ENCODE peak calls at places on chromosome 21, in four cellular contexts. One of them, this sample, is unnamed.

GRCh38 chr21:25658427-25658980 is 19.4 kb downstream of the JAM2 start:
- DNase-seq in tibial artery: no peak
- DNase-seq in fibroblast of the aortic adventitia: no peak
- DNase-seq in foreskin fibroblast: no peak
- DNase-seq in this sample: no peak

GRCh38 chr21:15826147-15826780 is 96.5 kb downstream of the USP25 start:
- DNase-seq in foreskin fibroblast: no peak
- DNase-seq in tibial artery: no peak
- DNase-seq in fibroblast of the aortic adventitia: peak
- DNase-seq in this sample: peak

GRCh38 chr21:35212393-35213127 is 163.5 kb upstream of the RUNX1 start:
- DNase-seq in fibroblast of the aortic adventitia: no peak
- DNase-seq in foreskin fibroblast: peak
- DNase-seq in tibial artery: no peak
- DNase-seq in this sample: peak

GRCh38 chr21:37503848-37504467 is 137.4 kb downstream of the DYRK1A start:
- DNase-seq in fibroblast of the aortic adventitia: peak
- DNase-seq in tibial artery: no peak
- DNase-seq in foreskin fibroblast: peak
- DNase-seq in this sample: peak

GRCh38 chr21:29382029-29382654 is 83.4 kb downstream of the BACH1 start:
- DNase-seq in fibroblast of the aortic adventitia: peak
- DNase-seq in tibial artery: no peak
- DNase-seq in foreskin fibroblast: peak
- DNase-seq in this sample: peak

GRCh38 chr21:44299085-44299457 is 782 bp upstream of the PFKL start:
- DNase-seq in foreskin fibroblast: no peak
- DNase-seq in tibial artery: no peak
- DNase-seq in fibroblast of the aortic adventitia: peak
- DNase-seq in this sample: peak

GRCh38 chr21:17786219-17787181 is 32.7 kb downstream of the C21orf91 start:
- DNase-seq in fibroblast of the aortic adventitia: no peak
- DNase-seq in foreskin fibroblast: no peak
- DNase-seq in tibial artery: no peak
- DNase-seq in this sample: no peak

GRCh38 chr21:39611547-39612190 is 1.1 kb upstream of the B3GALT5 start:
- DNase-seq in tibial artery: no peak
- DNase-seq in fibroblast of the aortic adventitia: no peak
- DNase-seq in foreskin fibroblast: no peak
- DNase-seq in this sample: no peak

GRCh38 chr21:17466166-17466565 is 46.7 kb upstream of the CXADR start:
- DNase-seq in fibroblast of the aortic adventitia: peak
- DNase-seq in foreskin fibroblast: peak
- DNase-seq in tibial artery: no peak
- DNase-seq in this sample: peak

GRCh38 chr21:33835920-33836319 is 79.7 kb downstream of the ATP5PO start:
- DNase-seq in foreskin fibroblast: no peak
- DNase-seq in fibroblast of the aortic adventitia: no peak
- DNase-seq in tibial artery: no peak
- DNase-seq in this sample: no peak

GRCh38 chr21:36839735-36840134 is 126.7 kb downstream of the HLCS start:
- DNase-seq in fibroblast of the aortic adventitia: no peak
- DNase-seq in foreskin fibroblast: no peak
- DNase-seq in tibial artery: no peak
- DNase-seq in this sample: no peak

GRCh38 chr21:14866859-14867560 is 197.8 kb downstream of the NRIP1 start:
- DNase-seq in foreskin fibroblast: no peak
- DNase-seq in tibial artery: no peak
- DNase-seq in fibroblast of the aortic adventitia: no peak
- DNase-seq in this sample: no peak

GRCh38 chr21:37871121-37871862 is 45.0 kb downstream of the KCNJ6 start:
- DNase-seq in fibroblast of the aortic adventitia: peak
- DNase-seq in tibial artery: no peak
- DNase-seq in foreskin fibroblast: peak
- DNase-seq in this sample: peak

GRCh38 chr21:34889537-34890257 is 159.4 kb downstream of the RUNX1 start:
- DNase-seq in tibial artery: peak
- DNase-seq in fibroblast of the aortic adventitia: peak
- DNase-seq in foreskin fibroblast: peak
- DNase-seq in this sample: peak

GRCh38 chr21:38721055-38721454 is 84.7 kb upstream of the ETS2 start:
- DNase-seq in tibial artery: no peak
- DNase-seq in foreskin fibroblast: no peak
- DNase-seq in fibroblast of the aortic adventitia: no peak
- DNase-seq in this sample: no peak

GRCh38 chr21:15210235-15210678 is 145.5 kb upstream of the NRIP1 start:
- DNase-seq in fibroblast of the aortic adventitia: peak
- DNase-seq in foreskin fibroblast: no peak
- DNase-seq in tibial artery: peak
- DNase-seq in this sample: no peak

GRCh38 chr21:38861006-38861405 is 55.3 kb downstream of the ETS2 start:
- DNase-seq in tibial artery: no peak
- DNase-seq in foreskin fibroblast: no peak
- DNase-seq in fibroblast of the aortic adventitia: peak
- DNase-seq in this sample: no peak

GRCh38 chr21:17002628-17003027 is 510.2 kb upstream of the CXADR start:
- DNase-seq in foreskin fibroblast: peak
- DNase-seq in fibroblast of the aortic adventitia: peak
- DNase-seq in tibial artery: no peak
- DNase-seq in this sample: peak

GRCh38 chr21:15841856-15842564 is 112.2 kb downstream of the USP25 start:
- DNase-seq in fibroblast of the aortic adventitia: peak
- DNase-seq in tibial artery: no peak
- DNase-seq in foreskin fibroblast: peak
- DNase-seq in this sample: peak

GRCh38 chr21:37459575-37459974 is 93.0 kb downstream of the DYRK1A start:
- DNase-seq in fibroblast of the aortic adventitia: no peak
- DNase-seq in tibial artery: no peak
- DNase-seq in foreskin fibroblast: peak
- DNase-seq in this sample: peak

GRCh38 chr21:25496825-25497482 is 110.3 kb downstream of the MRPL39 start:
- DNase-seq in fibroblast of the aortic adventitia: peak
- DNase-seq in tibial artery: no peak
- DNase-seq in foreskin fibroblast: peak
- DNase-seq in this sample: peak

GRCh38 chr21:34812510-34813265 is 143.9 kb downstream of the CLIC6 start:
- DNase-seq in tibial artery: no peak
- DNase-seq in foreskin fibroblast: peak
- DNase-seq in fibroblast of the aortic adventitia: peak
- DNase-seq in this sample: peak

GRCh38 chr21:36747114-36747814 is 48.3 kb downstream of the SIM2 start:
- DNase-seq in foreskin fibroblast: no peak
- DNase-seq in tibial artery: no peak
- DNase-seq in fibroblast of the aortic adventitia: no peak
- DNase-seq in this sample: no peak

GRCh38 chr21:36747815-36748381 is 49.0 kb downstream of the SIM2 start:
- DNase-seq in foreskin fibroblast: peak
- DNase-seq in fibroblast of the aortic adventitia: no peak
- DNase-seq in tibial artery: no peak
- DNase-seq in this sample: no peak

GRCh38 chr21:38211321-38211720 is 45.5 kb upstream of the KCNJ15 start:
- DNase-seq in tibial artery: no peak
- DNase-seq in foreskin fibroblast: no peak
- DNase-seq in fibroblast of the aortic adventitia: peak
- DNase-seq in this sample: no peak

GRCh38 chr21:21898801-21899200 is 900.6 kb downstream of the NCAM2 start:
- DNase-seq in foreskin fibroblast: no peak
- DNase-seq in tibial artery: no peak
- DNase-seq in fibroblast of the aortic adventitia: no peak
- DNase-seq in this sample: peak

GRCh38 chr21:24894324-24894723 is 713.0 kb downstream of the MRPL39 start:
- DNase-seq in foreskin fibroblast: no peak
- DNase-seq in tibial artery: no peak
- DNase-seq in fibroblast of the aortic adventitia: no peak
- DNase-seq in this sample: no peak

GRCh38 chr21:16388911-16389515 is 659.2 kb downstream of the USP25 start:
- DNase-seq in fibroblast of the aortic adventitia: no peak
- DNase-seq in tibial artery: no peak
- DNase-seq in foreskin fibroblast: no peak
- DNase-seq in this sample: no peak

GRCh38 chr21:36891692-36892091 is 74.8 kb downstream of the HLCS start:
- DNase-seq in foreskin fibroblast: no peak
- DNase-seq in tibial artery: no peak
- DNase-seq in fibroblast of the aortic adventitia: peak
- DNase-seq in this sample: no peak

GRCh38 chr21:40386301-40386911 is 460.6 kb downstream of the DSCAM start:
- DNase-seq in tibial artery: peak
- DNase-seq in foreskin fibroblast: no peak
- DNase-seq in fibroblast of the aortic adventitia: no peak
- DNase-seq in this sample: peak

GRCh38 chr21:28439852-28440251 is 552.8 kb downstream of the LTN1 start:
- DNase-seq in foreskin fibroblast: peak
- DNase-seq in tibial artery: no peak
- DNase-seq in fibroblast of the aortic adventitia: peak
- DNase-seq in this sample: no peak

GRCh38 chr21:18023099-18023498 is 203.9 kb upstream of the C21orf91 start:
- DNase-seq in tibial artery: no peak
- DNase-seq in foreskin fibroblast: no peak
- DNase-seq in fibroblast of the aortic adventitia: no peak
- DNase-seq in this sample: no peak

GRCh38 chr21:35896060-35896459 is 164.3 kb downstream of the SETD4 start:
- DNase-seq in foreskin fibroblast: no peak
- DNase-seq in fibroblast of the aortic adventitia: no peak
- DNase-seq in tibial artery: no peak
- DNase-seq in this sample: no peak

GRCh38 chr21:44443891-44444285 is 11.4 kb upstream of the LRRC3 start:
- DNase-seq in foreskin fibroblast: no peak
- DNase-seq in tibial artery: no peak
- DNase-seq in fibroblast of the aortic adventitia: no peak
- DNase-seq in this sample: no peak

GRCh38 chr21:26965567-26966359 is 1.1 kb downstream of the ADAMTS5 start:
- DNase-seq in fibroblast of the aortic adventitia: peak
- DNase-seq in tibial artery: peak
- DNase-seq in foreskin fibroblast: no peak
- DNase-seq in this sample: no peak

GRCh38 chr21:35927262-35927661 is 133.1 kb downstream of the SETD4 start:
- DNase-seq in tibial artery: no peak
- DNase-seq in foreskin fibroblast: no peak
- DNase-seq in fibroblast of the aortic adventitia: no peak
- DNase-seq in this sample: no peak

GRCh38 chr21:29307718-29308455 is 9.2 kb downstream of the BACH1 start:
- DNase-seq in tibial artery: no peak
- DNase-seq in foreskin fibroblast: no peak
- DNase-seq in fibroblast of the aortic adventitia: no peak
- DNase-seq in this sample: no peak

GRCh38 chr21:14736162-14736561 is 190.0 kb upstream of the SAMSN1 start:
- DNase-seq in tibial artery: no peak
- DNase-seq in fibroblast of the aortic adventitia: no peak
- DNase-seq in foreskin fibroblast: no peak
- DNase-seq in this sample: no peak

GRCh38 chr21:39674794-39675193 is 62.1 kb downstream of the B3GALT5 start:
- DNase-seq in foreskin fibroblast: no peak
- DNase-seq in tibial artery: no peak
- DNase-seq in fibroblast of the aortic adventitia: no peak
- DNase-seq in this sample: no peak

GRCh38 chr21:42514883-42515228 is 1.2 kb downstream of the SLC37A1 start:
- DNase-seq in fibroblast of the aortic adventitia: no peak
- DNase-seq in tibial artery: no peak
- DNase-seq in foreskin fibroblast: no peak
- DNase-seq in this sample: no peak
- H3K4me3 ChIP-seq in fibroblast of the aortic adventitia: peak
- H3K4me3 ChIP-seq in tibial artery: peak
- H3K4me3 ChIP-seq in foreskin fibroblast: peak
- H3K4me3 ChIP-seq in this sample: peak

GRCh38 chr21:45478115-45478801 is 64.0 kb downstream of the SLC19A1 start:
- DNase-seq in fibroblast of the aortic adventitia: peak
- DNase-seq in tibial artery: peak
- DNase-seq in foreskin fibroblast: no peak
- DNase-seq in this sample: peak
- H3K4me3 ChIP-seq in fibroblast of the aortic adventitia: peak
- H3K4me3 ChIP-seq in tibial artery: no peak
- H3K4me3 ChIP-seq in foreskin fibroblast: no peak
- H3K4me3 ChIP-seq in this sample: no peak

DNA sequence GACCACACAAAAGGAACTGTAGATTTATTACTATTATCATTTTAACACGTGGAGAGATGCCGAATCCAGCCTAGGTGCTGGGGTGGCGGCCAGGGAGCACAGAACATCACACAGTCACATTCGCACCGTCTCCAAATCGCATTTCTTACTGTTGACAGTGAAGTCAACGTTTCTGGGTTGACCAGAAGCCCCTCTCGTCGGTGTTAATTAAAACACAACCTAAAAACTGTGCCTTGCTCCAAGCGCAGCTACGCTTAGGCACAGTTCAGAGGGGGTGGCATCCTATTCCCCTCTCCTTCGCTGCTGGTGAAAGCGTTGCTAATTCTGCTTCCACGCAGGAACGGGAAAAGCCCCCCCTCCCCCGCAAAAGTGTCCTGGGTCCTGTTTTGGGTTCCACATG is 4.1 kb downstream of the RIPK4 start:
- DNase-seq in tibial artery: no peak
- DNase-seq in foreskin fibroblast: no peak
- DNase-seq in fibroblast of the aortic adventitia: no peak
- DNase-seq in this sample: no peak
- H3K4me3 ChIP-seq in tibial artery: no peak
- H3K4me3 ChIP-seq in foreskin fibroblast: no peak
- H3K4me3 ChIP-seq in fibroblast of the aortic adventitia: no peak
- H3K4me3 ChIP-seq in this sample: no peak

GRCh38 chr21:32624726-32625125 is 12.5 kb upstream of the CFAP298 start:
- DNase-seq in fibroblast of the aortic adventitia: peak
- DNase-seq in foreskin fibroblast: peak
- DNase-seq in tibial artery: no peak
- DNase-seq in this sample: no peak
- H3K4me3 ChIP-seq in fibroblast of the aortic adventitia: no peak
- H3K4me3 ChIP-seq in foreskin fibroblast: no peak
- H3K4me3 ChIP-seq in tibial artery: no peak
- H3K4me3 ChIP-seq in this sample: no peak